ENCODE peak calls at places on chromosomes 11 and 22, in four cellular contexts. One of them, this sample, is unnamed. For H3K4me1, the result is how much of the 10 kb centered on the place peaks cover.

GRCh38 chr11:7600205-7600775 is 73.0 kb downstream of the CYB5R2 start:
- ATAC-seq in HCT116: peak
- ATAC-seq in HepG2: peak
- ATAC-seq in upper lobe of left lung: peak
- ATAC-seq in this sample: peak

GRCh38 chr11:13303668-13304649 is 26.4 kb downstream of the BMAL1 start:
- ATAC-seq in HCT116: no peak
- ATAC-seq in HepG2: no peak
- ATAC-seq in upper lobe of left lung: no peak
- ATAC-seq in this sample: no peak

GRCh38 chr11:103904324-103904667 is 132.1 kb upstream of the DDI1 start:
- ATAC-seq in HCT116: no peak
- ATAC-seq in HepG2: no peak
- ATAC-seq in upper lobe of left lung: no peak
- ATAC-seq in this sample: no peak

GRCh38 chr11:47923667-47924066 is 56.7 kb upstream of the PTPRJ start:
- ATAC-seq in HCT116: peak
- ATAC-seq in HepG2: peak
- ATAC-seq in upper lobe of left lung: peak
- ATAC-seq in this sample: peak

GRCh38 chr22:30320021-30320556 is 6.7 kb downstream of the TBC1D10A start:
- ATAC-seq in HCT116: no peak
- ATAC-seq in HepG2: no peak
- ATAC-seq in upper lobe of left lung: no peak
- ATAC-seq in this sample: no peak

GRCh38 chr11:12111482-12112149 is 1.2 kb downstream of the MICAL2 start:
- ATAC-seq in HCT116: no peak
- ATAC-seq in HepG2: no peak
- ATAC-seq in upper lobe of left lung: no peak
- ATAC-seq in this sample: no peak

GRCh38 chr11:86548278-86548917 is 124.0 kb downstream of the ME3 start:
- ATAC-seq in HCT116: no peak
- ATAC-seq in HepG2: no peak
- ATAC-seq in upper lobe of left lung: no peak
- ATAC-seq in this sample: peak

GRCh38 chr11:120314861-120315260 is 10.2 kb upstream of the TLCD5 start:
- ATAC-seq in HCT116: no peak
- ATAC-seq in HepG2: no peak
- ATAC-seq in upper lobe of left lung: no peak
- ATAC-seq in this sample: no peak

GRCh38 chr11:90192869-90193582 is 29.8 kb downstream of the CHORDC1 start:
- ATAC-seq in HCT116: no peak
- ATAC-seq in HepG2: no peak
- ATAC-seq in upper lobe of left lung: no peak
- ATAC-seq in this sample: no peak

GRCh38 chr11:24760681-24761080 is 263.8 kb downstream of the LUZP2 start:
- ATAC-seq in HCT116: no peak
- ATAC-seq in HepG2: no peak
- ATAC-seq in upper lobe of left lung: no peak
- ATAC-seq in this sample: no peak

GRCh38 chr11:62540804-62541671 is 5.6 kb downstream of the AHNAK start:
- ATAC-seq in HCT116: no peak
- ATAC-seq in HepG2: no peak
- ATAC-seq in upper lobe of left lung: no peak
- ATAC-seq in this sample: no peak

GRCh38 chr11:4167758-4168157 is 73.2 kb downstream of the RRM1 start:
- ATAC-seq in HCT116: no peak
- ATAC-seq in HepG2: no peak
- ATAC-seq in upper lobe of left lung: peak
- ATAC-seq in this sample: no peak

GRCh38 chr11:58939277-58939676 is at the start of gene GLYATL1:
- ATAC-seq in HCT116: no peak
- ATAC-seq in HepG2: no peak
- ATAC-seq in upper lobe of left lung: no peak
- ATAC-seq in this sample: no peak

GRCh38 chr22:46429327-46429853 is 93.9 kb downstream of the TRMU start:
- ATAC-seq in HCT116: no peak
- ATAC-seq in HepG2: no peak
- ATAC-seq in upper lobe of left lung: no peak
- ATAC-seq in this sample: no peak

GRCh38 chr11:34732831-34733230 is 111.9 kb downstream of the EHF start:
- ATAC-seq in HCT116: no peak
- ATAC-seq in HepG2: peak
- ATAC-seq in upper lobe of left lung: no peak
- ATAC-seq in this sample: no peak

GRCh38 chr11:128373011-128373410 is 214.3 kb downstream of the ETS1 start:
- ATAC-seq in HCT116: no peak
- ATAC-seq in HepG2: no peak
- ATAC-seq in upper lobe of left lung: no peak
- ATAC-seq in this sample: no peak

GRCh38 chr11:38019072-38019775 is 1421.2 kb upstream of the RAG2 start:
- ATAC-seq in HCT116: no peak
- ATAC-seq in HepG2: no peak
- ATAC-seq in upper lobe of left lung: peak
- ATAC-seq in this sample: no peak

GRCh38 chr22:19800761-19801244 is 40.2 kb downstream of the TBX1 start:
- ATAC-seq in HCT116: peak
- ATAC-seq in HepG2: peak
- ATAC-seq in upper lobe of left lung: no peak
- ATAC-seq in this sample: no peak

GRCh38 chr11:35932641-35933571 is 11.0 kb upstream of the LDLRAD3 start:
- ATAC-seq in HCT116: no peak
- ATAC-seq in HepG2: no peak
- ATAC-seq in upper lobe of left lung: no peak
- ATAC-seq in this sample: no peak

GRCh38 chr22:30270841-30271240 is 4.2 kb upstream of the OSM start:
- ATAC-seq in HCT116: no peak
- ATAC-seq in HepG2: no peak
- ATAC-seq in upper lobe of left lung: peak
- ATAC-seq in this sample: peak

GRCh38 chr11:114066046-114066648 is 6.6 kb downstream of the ZBTB16 start:
- ATAC-seq in HCT116: no peak
- ATAC-seq in HepG2: no peak
- ATAC-seq in upper lobe of left lung: no peak
- ATAC-seq in this sample: no peak

GRCh38 chr11:1181858-1182535 is 24.2 kb downstream of the MUC5AC start:
- ATAC-seq in HCT116: no peak
- ATAC-seq in HepG2: no peak
- ATAC-seq in upper lobe of left lung: no peak
- ATAC-seq in this sample: no peak

GRCh38 chr11:109865558-109866186 is 227.5 kb upstream of the ZC3H12C start:
- ATAC-seq in HCT116: peak
- ATAC-seq in HepG2: no peak
- ATAC-seq in upper lobe of left lung: peak
- ATAC-seq in this sample: no peak

GRCh38 chr11:77299528-77299993 is 1.9 kb downstream of the GDPD4 start:
- ATAC-seq in HCT116: peak
- ATAC-seq in HepG2: peak
- ATAC-seq in upper lobe of left lung: no peak
- ATAC-seq in this sample: no peak

GRCh38 chr11:444397-445144 is 2.8 kb upstream of the ANO9 start:
- ATAC-seq in HCT116: no peak
- ATAC-seq in HepG2: no peak
- ATAC-seq in upper lobe of left lung: no peak
- ATAC-seq in this sample: no peak

GRCh38 chr11:128424867-128425285 is 162.5 kb downstream of the ETS1 start:
- ATAC-seq in HCT116: no peak
- ATAC-seq in HepG2: peak
- ATAC-seq in upper lobe of left lung: peak
- ATAC-seq in this sample: peak

GRCh38 chr11:120259988-120260565 is 20.1 kb downstream of the POU2F3 start:
- ATAC-seq in HCT116: no peak
- ATAC-seq in HepG2: no peak
- ATAC-seq in upper lobe of left lung: no peak
- ATAC-seq in this sample: no peak

GRCh38 chr11:110082899-110083298 is 10.3 kb upstream of the ZC3H12C start:
- ATAC-seq in HCT116: no peak
- ATAC-seq in HepG2: no peak
- ATAC-seq in upper lobe of left lung: no peak
- ATAC-seq in this sample: no peak

GRCh38 chr11:93541154-93541553 is 2.0 kb downstream of the SMCO4 start:
- ATAC-seq in HCT116: no peak
- ATAC-seq in HepG2: no peak
- ATAC-seq in upper lobe of left lung: no peak
- ATAC-seq in this sample: no peak

GRCh38 chr22:43011079-43011478 is 3.9 kb downstream of the PACSIN2 start:
- ATAC-seq in HCT116: no peak
- ATAC-seq in HepG2: no peak
- ATAC-seq in upper lobe of left lung: no peak
- ATAC-seq in this sample: no peak
- TF ChIP-seq POLR2AphosphoS5 in HCT116: no peak
- TF ChIP-seq POLR2AphosphoS5 in HepG2: no peak
- TF ChIP-seq POLR2AphosphoS5 in upper lobe of left lung: no peak
- TF ChIP-seq POLR2AphosphoS5 in this sample: no peak

GRCh38 chr11:73636249-73636648 is 10.1 kb upstream of the PLEKHB1 start:
- ATAC-seq in HCT116: no peak
- ATAC-seq in HepG2: no peak
- ATAC-seq in upper lobe of left lung: no peak
- ATAC-seq in this sample: no peak
- H3K4me1 ChIP-seq in HCT116: under half
- H3K4me1 ChIP-seq in HepG2: under half
- H3K4me1 ChIP-seq in upper lobe of left lung: under half
- H3K4me1 ChIP-seq in this sample: under half

GRCh38 chr11:122758361-122758760 is 79.9 kb upstream of the CRTAM start:
- ATAC-seq in HCT116: no peak
- ATAC-seq in HepG2: no peak
- ATAC-seq in upper lobe of left lung: no peak
- ATAC-seq in this sample: no peak
- H3K27ac ChIP-seq in HCT116: no peak
- H3K27ac ChIP-seq in HepG2: no peak
- H3K27ac ChIP-seq in upper lobe of left lung: no peak
- H3K27ac ChIP-seq in this sample: no peak

DNA sequence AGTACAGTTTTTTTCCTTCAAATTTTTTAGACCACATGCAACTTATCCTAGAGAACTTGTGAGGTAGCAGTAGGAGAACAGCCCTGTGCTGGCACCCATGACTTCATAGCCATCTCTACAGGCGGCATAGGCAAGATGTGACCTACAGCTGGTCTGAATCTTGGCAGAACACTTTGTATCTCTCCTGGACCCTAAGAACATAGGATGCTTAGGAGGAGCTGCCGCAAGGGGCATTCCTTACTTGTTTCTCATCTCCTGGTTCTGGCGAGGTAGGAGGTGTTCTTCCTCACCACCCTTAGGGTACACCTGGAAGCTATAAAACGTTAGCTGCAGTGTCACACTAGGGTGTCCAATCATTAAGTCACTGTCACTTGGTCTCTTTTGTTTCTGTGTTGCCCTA is 16.4 kb downstream of the CWC15 start:
- ATAC-seq in HCT116: no peak
- ATAC-seq in HepG2: no peak
- ATAC-seq in upper lobe of left lung: no peak
- ATAC-seq in this sample: no peak
- TF ChIP-seq POLR2AphosphoS5 in HCT116: no peak
- TF ChIP-seq POLR2AphosphoS5 in HepG2: no peak
- TF ChIP-seq POLR2AphosphoS5 in upper lobe of left lung: no peak
- TF ChIP-seq POLR2AphosphoS5 in this sample: no peak

DNA sequence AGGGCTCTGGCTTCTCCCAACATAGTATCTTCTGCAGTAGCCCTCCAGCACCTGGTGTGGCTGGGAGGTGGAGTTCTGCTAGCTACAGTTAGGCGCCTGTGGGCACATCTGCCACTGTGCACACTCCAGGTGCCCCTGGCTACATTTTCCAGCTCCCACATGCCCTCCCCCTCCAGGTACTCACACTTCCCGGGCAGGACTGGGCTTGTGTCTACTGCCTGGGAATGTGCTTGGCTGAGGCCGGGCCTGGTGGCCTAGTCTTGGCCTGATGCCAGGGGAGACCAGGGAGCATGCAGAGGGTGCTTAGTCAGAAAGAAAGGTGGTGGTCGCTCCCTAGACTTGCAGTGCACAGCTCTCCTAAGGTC is 15.9 kb downstream of the PHLDB1 start:
- ATAC-seq in HCT116: peak
- ATAC-seq in HepG2: no peak
- ATAC-seq in upper lobe of left lung: no peak
- ATAC-seq in this sample: no peak
- H3K4me1 ChIP-seq in HCT116: half or more
- H3K4me1 ChIP-seq in HepG2: under half
- H3K4me1 ChIP-seq in upper lobe of left lung: half or more
- H3K4me1 ChIP-seq in this sample: under half

This sample was measured in gastroesophageal sphincter.